ENCODE peak calls at places on chromosomes 13 and 19, in eight cellular contexts. O, U, W, I, L, J, S and T are unnamed samples. For H3K4me1 and H3K9me3, the result is how much of the 10 kb centered on the place peaks cover.

GRCh38 chr13:40992678-40993077 is 26.4 kb downstream of the ELF1 start:
- DNase-seq in J (no peak), L (no peak), O (no peak), I (no peak), W (no peak), U (peak), S (no peak), T (no peak)

GRCh38 chr13:99303863-99304521 is 3.2 kb downstream of the GPR183 start:
- DNase-seq in I (no peak), J (no peak), U (no peak), O (peak), L (no peak), W (no peak), S (no peak), T (no peak)

GRCh38 chr19:51354103-51354741 is 12.0 kb downstream of the ETFB start:
- DNase-seq in U (no peak), L (no peak), S (no peak), W (peak), O (peak), J (no peak), I (no peak), T (peak)

GRCh38 chr13:34254366-34254765 is 436.4 kb downstream of the RFC3 start:
- DNase-seq in U (no peak), L (no peak), S (no peak), W (no peak), O (no peak), I (no peak), J (no peak), T (no peak)

GRCh38 chr13:98528663-98529064 is 48.2 kb downstream of the STK24 start:
- DNase-seq in S (no peak), O (no peak), U (no peak), L (no peak), W (no peak), J (no peak), I (no peak), T (no peak)

GRCh38 chr19:10027158-10027997 is 14.1 kb downstream of the RDH8 start:
- DNase-seq in S (peak), O (peak), I (peak), J (peak), U (peak), W (peak), L (peak), T (peak)

GRCh38 chr19:40528078-40528477 is 48.6 kb upstream of the SHKBP1 start:
- DNase-seq in U (no peak), L (no peak), I (no peak), J (no peak), S (no peak), W (no peak), O (no peak), T (peak)

GRCh38 chr13:70668983-70669382 is 560.7 kb upstream of the KLHL1 start:
- DNase-seq in J (no peak), S (no peak), L (no peak), O (no peak), U (no peak), W (no peak), I (no peak), T (no peak)

GRCh38 chr19:10290876-10291553 is 1.3 kb downstream of the ICAM5 start:
- DNase-seq in I (no peak), O (peak), U (no peak), S (no peak), L (no peak), W (peak), J (peak), T (peak)

GRCh38 chr13:48486836-48487235 is 46.0 kb downstream of the RCBTB2 start:
- DNase-seq in W (no peak), S (no peak), I (no peak), J (no peak), L (no peak), U (peak), O (no peak), T (no peak)

GRCh38 chr13:76939215-76939614 is 9.1 kb upstream of the ACOD1 start:
- DNase-seq in S (no peak), O (no peak), I (no peak), L (no peak), W (no peak), J (no peak), U (no peak), T (no peak)

GRCh38 chr13:50203256-50204083 is 188.2 kb downstream of the KCNRG start:
- DNase-seq in L (no peak), W (no peak), S (no peak), U (no peak), O (no peak), J (no peak), I (no peak), T (no peak)

GRCh38 chr13:72025836-72026235 is 158.8 kb upstream of the DACH1 start:
- DNase-seq in S (no peak), O (no peak), W (no peak), J (no peak), I (no peak), L (no peak), U (no peak), T (no peak)

GRCh38 chr13:49604570-49604969 is 19.2 kb upstream of the RCBTB1 start:
- DNase-seq in I (no peak), W (no peak), L (no peak), U (no peak), J (no peak), S (no peak), O (no peak), T (no peak)

GRCh38 chr13:111415765-111416164 is 95.3 kb downstream of the TEX29 start:
- DNase-seq in S (no peak), U (no peak), O (no peak), I (no peak), L (no peak), J (no peak), W (no peak), T (no peak)

GRCh38 chr19:10037809-10038208 is 24.5 kb downstream of the RDH8 start:
- DNase-seq in U (no peak), O (no peak), S (no peak), L (no peak), W (no peak), I (no peak), J (no peak), T (no peak)

GRCh38 chr13:79442706-79443105 is 36.7 kb upstream of the RBM26 start:
- DNase-seq in L (no peak), J (no peak), U (no peak), W (no peak), S (no peak), O (no peak), I (no peak), T (no peak)
- H3K27ac ChIP-seq in L (no peak), J (no peak), U (no peak), W (no peak), S (no peak), O (no peak), I (no peak), T (no peak)

GRCh38 chr19:28500319-28500718 is 712.6 kb downstream of the UQCRFS1 start:
- DNase-seq in L (no peak), W (no peak), S (no peak), J (no peak), O (no peak), I (no peak), U (no peak), T (no peak)

GRCh38 chr19:28502879-28503734 is 709.8 kb downstream of the UQCRFS1 start:
- DNase-seq in J (no peak), I (no peak), U (no peak), L (no peak), S (no peak), O (no peak), W (no peak), T (no peak)

GRCh38 chr19:28504139-28504538 is 708.8 kb downstream of the UQCRFS1 start:
- DNase-seq in S (no peak), L (no peak), U (no peak), J (no peak), W (no peak), I (no peak), O (no peak), T (no peak)

GRCh38 chr19:28500982-28501633 is 711.8 kb downstream of the UQCRFS1 start:
- DNase-seq in J (no peak), I (no peak), U (no peak), L (no peak), S (no peak), O (no peak), W (no peak), T (no peak)

DNA sequence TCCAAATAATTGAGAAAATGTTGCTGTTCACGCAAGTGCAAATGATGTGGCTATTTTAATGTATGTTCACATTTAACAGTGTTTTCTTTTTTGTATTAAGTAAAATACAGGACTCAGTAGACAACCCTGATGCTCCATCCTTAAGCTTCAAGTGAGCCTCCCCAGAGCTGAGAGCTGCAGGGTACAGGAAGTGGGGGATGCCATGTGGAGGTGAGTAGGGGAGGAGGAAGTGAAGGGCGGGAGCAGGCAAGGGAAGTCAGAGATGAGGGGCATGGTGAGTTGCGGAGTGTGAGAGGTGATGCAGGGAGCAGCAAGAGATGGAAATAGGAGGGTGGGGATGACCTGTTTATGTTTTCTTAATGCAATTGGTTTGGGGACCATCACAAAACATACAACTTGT is 711.0 kb downstream of the UQCRFS1 start:
- DNase-seq in J (no peak), W (no peak), U (no peak), L (no peak), S (no peak), I (no peak), O (no peak), T (no peak)
- H3K4me1 ChIP-seq in J (under half), W (under half), U (under half), L (under half), S (under half), I (under half), O (under half), T (under half)

DNA sequence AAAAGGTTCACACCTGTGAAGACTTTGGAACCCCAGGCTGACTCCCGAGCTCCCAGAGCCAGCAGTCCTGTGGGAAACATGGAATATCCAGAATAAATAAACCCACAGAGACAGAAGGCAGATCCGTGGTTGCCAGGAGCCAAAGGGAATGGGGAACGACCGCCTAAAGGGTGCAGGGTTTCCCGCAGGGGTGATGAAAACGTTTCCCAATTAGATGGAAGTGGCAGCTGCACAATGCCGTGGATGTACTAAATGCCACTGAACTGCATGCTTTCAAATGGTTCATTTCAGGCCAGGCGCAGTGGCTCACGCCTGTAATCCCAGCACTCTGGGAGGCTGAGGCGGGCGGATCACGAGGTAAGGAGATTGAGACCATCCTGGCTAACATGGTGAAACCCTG is 23.4 kb upstream of the DPRX start:
- DNase-seq in U (no peak), O (no peak), L (no peak), J (no peak), W (no peak), S (no peak), I (no peak), T (no peak)
- H3K9me3 ChIP-seq in U (under half), O (under half), L (under half), J (under half), W (under half), S (under half), I (under half), T (under half)

DNA sequence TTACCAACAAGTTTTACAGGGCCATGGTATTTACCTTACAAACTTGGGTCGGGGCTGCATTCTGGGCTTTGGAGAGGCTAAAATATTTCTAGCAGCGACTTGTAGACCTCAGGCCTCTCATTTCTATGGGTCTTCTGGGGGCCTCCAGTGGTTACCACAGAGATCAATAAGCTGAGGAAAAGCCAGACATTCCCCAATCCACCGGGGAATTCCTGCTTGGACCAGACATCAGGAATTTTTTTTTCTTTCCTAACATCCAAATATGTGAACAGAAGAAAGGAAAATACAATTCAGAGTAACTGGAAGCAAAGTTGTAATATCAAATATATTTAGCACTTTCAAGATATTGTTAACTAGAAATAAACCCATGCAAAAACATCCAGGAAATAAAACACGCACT is 1.5 kb downstream of the DZIP1 start:
- DNase-seq in I (no peak), U (no peak), J (no peak), O (no peak), L (no peak), S (no peak), W (peak), T (no peak)
- H3K27ac ChIP-seq in I (no peak), U (no peak), J (peak), O (no peak), L (no peak), S (no peak), W (no peak), T (no peak)

GRCh38 chr19:1102407-1103106 is 1.2 kb upstream of the GPX4 start:
- DNase-seq in U (no peak), S (no peak), J (peak), W (no peak), L (no peak), O (no peak), I (no peak), T (no peak)
- H3K4me1 ChIP-seq in U (under half), S (under half), J (under half), W (under half), L (half or more), O (under half), I (under half), T (under half)

GRCh38 chr19:11649941-11650340 is 52.7 kb downstream of the ZNF627 start:
- DNase-seq in I (no peak), O (no peak), U (no peak), J (no peak), W (no peak), L (no peak), S (no peak), T (no peak)

GRCh38 chr19:11656535-11656934 is 59.3 kb downstream of the ZNF627 start:
- DNase-seq in L (no peak), I (no peak), U (no peak), J (no peak), S (no peak), W (no peak), O (no peak), T (no peak)

GRCh38 chr19:11652492-11652891 is 55.2 kb downstream of the ZNF627 start:
- DNase-seq in I (no peak), W (no peak), J (no peak), O (no peak), L (no peak), S (no peak), U (no peak), T (no peak)

GRCh38 chr19:11652056-11652455 is 54.8 kb downstream of the ZNF627 start:
- DNase-seq in W (no peak), I (no peak), S (no peak), J (no peak), O (no peak), U (no peak), L (no peak), T (no peak)

GRCh38 chr19:11651062-11651461 is 53.8 kb downstream of the ZNF627 start:
- DNase-seq in I (no peak), S (no peak), O (no peak), J (no peak), U (no peak), W (no peak), L (no peak), T (no peak)
- H3K9me3 ChIP-seq in I (under half), S (under half), O (under half), J (under half), U (under half), W (under half), L (under half), T (under half)